ENCODE peak calls at places on chromosomes 16 and 17, in four cellular contexts. U, H, C and P are unnamed samples.

GRCh38 chr16:15557258-15557657 is 85.7 kb downstream of the MARF1 start:
- DNase-seq in U (no peak), H (no peak), C (no peak), P (no peak)

GRCh38 chr17:50946223-50946890 is 80.2 kb upstream of the TOB1 start:
- DNase-seq in U (peak), H (no peak), C (no peak), P (no peak)

GRCh38 chr16:84312783-84313382 is 18.2 kb downstream of the WFDC1 start:
- DNase-seq in U (no peak), H (no peak), C (no peak), P (no peak)

GRCh38 chr16:14505846-14506245 is 124.2 kb downstream of the PARN start:
- DNase-seq in U (no peak), H (no peak), C (no peak), P (no peak)

GRCh38 chr16:47715442-47716054 is 254.4 kb downstream of the PHKB start:
- DNase-seq in U (no peak), H (no peak), C (no peak), P (no peak)

GRCh38 chr16:88941051-88941932 is 35.7 kb downstream of the CBFA2T3 start:
- DNase-seq in U (no peak), H (no peak), C (no peak), P (no peak)

GRCh38 chr17:9900744-9901143 is 4.3 kb downstream of the RCVRN start:
- DNase-seq in U (no peak), H (no peak), C (no peak), P (no peak)

GRCh38 chr16:31505483-31505882 is 2.7 kb downstream of the RUSF1 start:
- DNase-seq in U (no peak), H (no peak), C (no peak), P (no peak)

GRCh38 chr16:14486520-14487303 is 143.3 kb downstream of the PARN start:
- DNase-seq in U (peak), H (no peak), C (no peak), P (peak)

GRCh38 chr17:68172461-68172954 is 75.3 kb upstream of the AMZ2 start:
- DNase-seq in U (peak), H (peak), C (peak), P (peak)

GRCh38 chr16:72467157-72467759 is 295.3 kb upstream of the PMFBP1 start:
- DNase-seq in U (no peak), H (no peak), C (no peak), P (no peak)

GRCh38 chr17:77618173-77618572 is 340.3 kb upstream of the TNRC6C start:
- DNase-seq in U (no peak), H (no peak), C (no peak), P (no peak)

GRCh38 chr17:10605221-10605783 is 51.8 kb downstream of the MYH3 start:
- DNase-seq in U (no peak), H (no peak), C (no peak), P (no peak)

GRCh38 chr16:16062023-16062932 is 112.9 kb downstream of the ABCC1 start:
- DNase-seq in U (no peak), H (no peak), C (no peak), P (no peak)

GRCh38 chr17:47714773-47715396 is 18.2 kb upstream of the TBX21 start:
- DNase-seq in U (no peak), H (no peak), C (no peak), P (no peak)

GRCh38 chr16:49094471-49094870 is 187.2 kb downstream of the CBLN1 start:
- DNase-seq in U (no peak), H (no peak), C (no peak), P (no peak)

GRCh38 chr16:66923247-66923851 is 2.0 kb downstream of the RRAD start:
- DNase-seq in U (peak), H (no peak), C (no peak), P (no peak)

GRCh38 chr16:3670711-3671110 is 16.2 kb downstream of the DNASE1 start:
- DNase-seq in U (no peak), H (no peak), C (no peak), P (no peak)

GRCh38 chr17:67855504-67856324 is 30.4 kb downstream of the BPTF start:
- DNase-seq in U (no peak), H (no peak), C (no peak), P (no peak)

GRCh38 chr17:73401911-73402310 is 90.1 kb upstream of the CDC42EP4 start:
- DNase-seq in U (peak), H (no peak), C (no peak), P (peak)

GRCh38 chr16:50747206-50747956 is 5.5 kb downstream of the CYLD start:
- DNase-seq in U (no peak), H (no peak), C (no peak), P (no peak)

GRCh38 chr17:68777856-68778694 is 176.9 kb upstream of the FAM20A start:
- DNase-seq in U (no peak), H (no peak), C (no peak), P (no peak)